ENCODE peak calls at places on chromosome 2, in five cellular contexts. One of them, this sample, is unnamed.

GRCh38 chr2:146451972-146452371 is 1392.9 kb upstream of the ACVR2A start:
- DNase-seq in GM13977: no peak
- DNase-seq in lower lobe of right lung: no peak
- DNase-seq in foreskin fibroblast: no peak
- DNase-seq in GM06990: peak; percentile 19
- DNase-seq in this sample: no peak

GRCh38 chr2:10961490-10961875 is 49.7 kb downstream of the KCNF1 start:
- DNase-seq in foreskin fibroblast: no peak
- DNase-seq in GM13977: no peak
- DNase-seq in GM06990: no peak
- DNase-seq in lower lobe of right lung: no peak
- DNase-seq in this sample: no peak

GRCh38 chr2:42513252-42513918 is 19.6 kb upstream of the KCNG3 start:
- DNase-seq in GM13977: no peak
- DNase-seq in lower lobe of right lung: no peak
- DNase-seq in foreskin fibroblast: peak; percentile 64
- DNase-seq in GM06990: no peak
- DNase-seq in this sample: peak; percentile 81

GRCh38 chr2:43073373-43073772 is 153.0 kb downstream of the ZFP36L2 start:
- DNase-seq in GM13977: no peak
- DNase-seq in GM06990: no peak
- DNase-seq in foreskin fibroblast: peak; percentile 78
- DNase-seq in lower lobe of right lung: no peak
- DNase-seq in this sample: peak; percentile 82

GRCh38 chr2:157329524-157329923 is 3.9 kb upstream of the ERMN start:
- DNase-seq in GM06990: no peak
- DNase-seq in lower lobe of right lung: no peak
- DNase-seq in foreskin fibroblast: no peak
- DNase-seq in GM13977: no peak
- DNase-seq in this sample: no peak

GRCh38 chr2:169485650-169486138 is 6.4 kb downstream of the BBS5 start:
- DNase-seq in foreskin fibroblast: no peak
- DNase-seq in lower lobe of right lung: no peak
- DNase-seq in GM13977: no peak
- DNase-seq in GM06990: no peak
- DNase-seq in this sample: no peak

GRCh38 chr2:181483221-181483620 is 26.0 kb downstream of the ITGA4 start:
- DNase-seq in foreskin fibroblast: no peak
- DNase-seq in lower lobe of right lung: no peak
- DNase-seq in GM13977: no peak
- DNase-seq in GM06990: no peak
- DNase-seq in this sample: no peak

GRCh38 chr2:134623796-134624195 is 95.0 kb downstream of the TMEM163 start:
- DNase-seq in GM06990: peak; percentile 62
- DNase-seq in GM13977: peak; percentile 40
- DNase-seq in foreskin fibroblast: no peak
- DNase-seq in lower lobe of right lung: no peak
- DNase-seq in this sample: no peak

GRCh38 chr2:32422133-32422532 is 65.3 kb downstream of the BIRC6 start:
- DNase-seq in GM13977: no peak
- DNase-seq in lower lobe of right lung: no peak
- DNase-seq in GM06990: no peak
- DNase-seq in foreskin fibroblast: no peak
- DNase-seq in this sample: no peak

GRCh38 chr2:50782543-50782942 is 249.4 kb downstream of the NRXN1 start:
- DNase-seq in GM13977: no peak
- DNase-seq in lower lobe of right lung: no peak
- DNase-seq in GM06990: no peak
- DNase-seq in foreskin fibroblast: no peak
- DNase-seq in this sample: peak; percentile 4

GRCh38 chr2:119864318-119864717 is 104.6 kb downstream of the PTPN4 start:
- DNase-seq in foreskin fibroblast: peak; percentile 7
- DNase-seq in GM06990: no peak
- DNase-seq in lower lobe of right lung: no peak
- DNase-seq in GM13977: no peak
- DNase-seq in this sample: no peak

GRCh38 chr2:69692424-69692823 is 48.9 kb upstream of the AAK1 start:
- DNase-seq in foreskin fibroblast: peak; percentile 70
- DNase-seq in GM06990: no peak
- DNase-seq in lower lobe of right lung: no peak
- DNase-seq in GM13977: no peak
- DNase-seq in this sample: peak; percentile 71

GRCh38 chr2:231334179-231334930 is 61.2 kb upstream of the B3GNT7 start:
- DNase-seq in lower lobe of right lung: peak; percentile 64
- DNase-seq in GM13977: no peak
- DNase-seq in foreskin fibroblast: no peak
- DNase-seq in GM06990: no peak
- DNase-seq in this sample: no peak

GRCh38 chr2:177165731-177166711 is 46.6 kb upstream of the HNRNPA3 start:
- DNase-seq in foreskin fibroblast: peak; percentile 59
- DNase-seq in GM13977: peak; percentile 42
- DNase-seq in GM06990: peak; percentile 55
- DNase-seq in lower lobe of right lung: no peak
- DNase-seq in this sample: peak; percentile 43

GRCh38 chr2:177229448-177230242 is 17.1 kb downstream of the HNRNPA3 start:
- DNase-seq in lower lobe of right lung: no peak
- DNase-seq in foreskin fibroblast: no peak
- DNase-seq in GM06990: no peak
- DNase-seq in GM13977: no peak
- DNase-seq in this sample: no peak

GRCh38 chr2:137802038-137802437 is 162.2 kb upstream of the HNMT start:
- DNase-seq in foreskin fibroblast: no peak
- DNase-seq in GM13977: no peak
- DNase-seq in GM06990: no peak
- DNase-seq in lower lobe of right lung: no peak
- DNase-seq in this sample: no peak

GRCh38 chr2:102114851-102115497 is 27.6 kb upstream of the IL1R1 start:
- DNase-seq in foreskin fibroblast: no peak
- DNase-seq in GM06990: no peak
- DNase-seq in GM13977: no peak
- DNase-seq in lower lobe of right lung: no peak
- DNase-seq in this sample: peak; percentile 82

GRCh38 chr2:85390941-85391669 is 19.1 kb downstream of the CAPG start:
- DNase-seq in foreskin fibroblast: peak; percentile 67
- DNase-seq in GM13977: peak; percentile 68
- DNase-seq in GM06990: peak; percentile 60
- DNase-seq in lower lobe of right lung: peak; percentile 73
- DNase-seq in this sample: peak; percentile 62

GRCh38 chr2:128701443-128701842 is 382.8 kb upstream of the HS6ST1 start:
- DNase-seq in GM13977: no peak
- DNase-seq in lower lobe of right lung: no peak
- DNase-seq in GM06990: no peak
- DNase-seq in foreskin fibroblast: no peak
- DNase-seq in this sample: no peak

GRCh38 chr2:233462202-233462785 is 104.3 kb downstream of the USP40 start:
- DNase-seq in foreskin fibroblast: no peak
- DNase-seq in GM06990: no peak
- DNase-seq in lower lobe of right lung: peak; percentile 44
- DNase-seq in GM13977: no peak
- DNase-seq in this sample: no peak

GRCh38 chr2:200839513-200839912 is 24.9 kb downstream of the CLK1 start:
- DNase-seq in GM13977: no peak
- DNase-seq in GM06990: no peak
- DNase-seq in foreskin fibroblast: no peak
- DNase-seq in lower lobe of right lung: no peak
- DNase-seq in this sample: no peak

DNA sequence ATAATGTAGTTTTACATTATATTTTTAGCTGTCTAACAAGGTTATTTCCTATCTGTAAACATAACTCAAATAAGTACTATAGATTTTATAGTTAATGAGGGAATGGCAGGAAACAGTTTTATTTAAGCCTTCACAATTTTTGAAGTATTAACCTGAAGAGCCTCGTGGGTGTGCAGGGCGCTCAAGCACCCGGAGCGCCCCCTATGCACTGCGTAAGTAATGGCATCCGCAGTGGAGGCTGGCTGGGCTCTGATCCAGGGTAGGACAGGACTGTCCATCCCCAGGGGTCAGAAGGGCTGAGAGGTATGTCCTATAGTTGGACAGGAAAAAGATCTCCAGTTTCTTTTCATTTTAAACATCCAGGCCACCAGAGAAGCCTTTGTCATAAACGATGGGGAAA is 8.2 kb upstream of the GBX2 start:
- DNase-seq in foreskin fibroblast: peak; percentile 47
- DNase-seq in GM13977: peak; percentile 71
- DNase-seq in lower lobe of right lung: no peak
- DNase-seq in GM06990: no peak
- DNase-seq in this sample: peak; percentile 59
- TF ChIP-seq CTCF in foreskin fibroblast: peak; percentile 40
- TF ChIP-seq CTCF in GM13977: peak; percentile 57
- TF ChIP-seq CTCF in lower lobe of right lung: peak; percentile 45
- TF ChIP-seq CTCF in GM06990: peak; percentile 59
- TF ChIP-seq CTCF in this sample: peak; percentile 76

GRCh38 chr2:220531216-220531615 is 903.8 kb downstream of the SLC4A3 start:
- DNase-seq in foreskin fibroblast: no peak
- DNase-seq in GM06990: no peak
- DNase-seq in GM13977: no peak
- DNase-seq in lower lobe of right lung: no peak
- DNase-seq in this sample: no peak

GRCh38 chr2:220539481-220539880 is 912.1 kb downstream of the SLC4A3 start:
- DNase-seq in lower lobe of right lung: no peak
- DNase-seq in GM06990: no peak
- DNase-seq in GM13977: no peak
- DNase-seq in foreskin fibroblast: no peak
- DNase-seq in this sample: no peak

GRCh38 chr2:220528180-220528579 is 900.8 kb downstream of the SLC4A3 start:
- DNase-seq in GM06990: no peak
- DNase-seq in foreskin fibroblast: peak; percentile 56
- DNase-seq in GM13977: no peak
- DNase-seq in lower lobe of right lung: no peak
- DNase-seq in this sample: peak; percentile 65

DNA sequence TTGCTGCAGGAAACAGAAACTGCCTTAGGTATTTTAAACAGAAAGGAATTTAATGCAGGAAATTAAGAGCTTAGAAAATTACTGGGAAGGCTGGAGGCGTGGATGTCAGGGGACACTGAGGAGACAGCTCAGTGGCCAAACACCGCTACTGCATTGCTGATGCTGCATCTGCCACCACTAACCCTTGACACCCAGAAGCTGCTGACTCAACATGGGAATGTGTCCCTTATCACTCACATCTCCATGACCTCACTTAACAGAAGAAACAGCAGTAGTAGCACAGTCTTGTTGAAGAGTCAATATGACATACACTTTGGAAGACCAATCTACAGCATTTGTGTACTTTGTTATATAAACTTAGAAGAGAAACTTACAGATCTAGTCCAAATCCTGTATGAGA is 906.1 kb downstream of the SLC4A3 start:
- DNase-seq in foreskin fibroblast: peak; percentile 60
- DNase-seq in GM13977: peak; percentile 14
- DNase-seq in GM06990: no peak
- DNase-seq in lower lobe of right lung: no peak
- DNase-seq in this sample: peak; percentile 65
- TF ChIP-seq CTCF in foreskin fibroblast: peak; percentile 37
- TF ChIP-seq CTCF in GM13977: no peak
- TF ChIP-seq CTCF in GM06990: peak; percentile 31
- TF ChIP-seq CTCF in lower lobe of right lung: no peak
- TF ChIP-seq CTCF in this sample: peak; percentile 67

GRCh38 chr2:239597216-239597615 is 196.4 kb upstream of the HDAC4 start:
- DNase-seq in foreskin fibroblast: no peak
- DNase-seq in GM06990: no peak
- DNase-seq in GM13977: no peak
- DNase-seq in lower lobe of right lung: peak; percentile 28
- DNase-seq in this sample: no peak

GRCh38 chr2:239594772-239595608 is 194.2 kb upstream of the HDAC4 start:
- DNase-seq in foreskin fibroblast: no peak
- DNase-seq in lower lobe of right lung: peak; percentile 26
- DNase-seq in GM06990: no peak
- DNase-seq in GM13977: no peak
- DNase-seq in this sample: no peak

GRCh38 chr2:239596792-239597191 is 196.0 kb upstream of the HDAC4 start:
- DNase-seq in GM13977: no peak
- DNase-seq in foreskin fibroblast: no peak
- DNase-seq in lower lobe of right lung: peak; percentile 10
- DNase-seq in GM06990: no peak
- DNase-seq in this sample: no peak

GRCh38 chr2:239596298-239596697 is 195.5 kb upstream of the HDAC4 start:
- DNase-seq in GM06990: no peak
- DNase-seq in foreskin fibroblast: no peak
- DNase-seq in lower lobe of right lung: no peak
- DNase-seq in GM13977: no peak
- DNase-seq in this sample: no peak

GRCh38 chr2:239595711-239596110 is 194.9 kb upstream of the HDAC4 start:
- DNase-seq in GM06990: no peak
- DNase-seq in GM13977: no peak
- DNase-seq in lower lobe of right lung: peak; percentile 7
- DNase-seq in foreskin fibroblast: no peak
- DNase-seq in this sample: no peak
- TF ChIP-seq CTCF in GM06990: no peak
- TF ChIP-seq CTCF in GM13977: no peak
- TF ChIP-seq CTCF in lower lobe of right lung: no peak
- TF ChIP-seq CTCF in foreskin fibroblast: no peak
- TF ChIP-seq CTCF in this sample: no peak

GRCh38 chr2:15191801-15192200 is 369.3 kb downstream of the NBAS start:
- DNase-seq in GM06990: no peak
- DNase-seq in lower lobe of right lung: no peak
- DNase-seq in GM13977: no peak
- DNase-seq in foreskin fibroblast: no peak
- DNase-seq in this sample: no peak

GRCh38 chr2:15184491-15184890 is 376.6 kb downstream of the NBAS start:
- DNase-seq in foreskin fibroblast: no peak
- DNase-seq in GM06990: no peak
- DNase-seq in GM13977: no peak
- DNase-seq in lower lobe of right lung: no peak
- DNase-seq in this sample: no peak

GRCh38 chr2:15186118-15186517 is 375.0 kb downstream of the NBAS start:
- DNase-seq in GM13977: no peak
- DNase-seq in lower lobe of right lung: no peak
- DNase-seq in foreskin fibroblast: no peak
- DNase-seq in GM06990: no peak
- DNase-seq in this sample: no peak

DNA sequence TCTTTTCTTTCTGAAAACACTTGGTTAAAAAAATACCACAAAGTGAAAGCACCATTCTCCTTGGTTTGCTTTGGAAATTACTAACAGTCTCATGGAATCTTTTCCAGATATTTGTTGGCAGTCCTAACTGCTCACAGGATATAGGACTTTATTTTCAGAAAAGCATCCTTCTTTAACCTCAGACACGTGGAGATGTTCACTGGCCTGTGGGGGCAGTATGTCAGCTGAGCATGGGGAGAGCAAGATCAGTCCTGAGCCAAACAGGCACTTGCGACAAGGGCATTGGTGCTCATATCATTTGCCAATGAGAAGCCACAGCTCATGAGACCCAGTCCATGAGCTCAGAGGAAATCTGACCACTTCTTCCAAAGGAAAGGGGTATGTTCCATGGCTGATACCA is 371.9 kb downstream of the NBAS start:
- DNase-seq in GM06990: no peak
- DNase-seq in foreskin fibroblast: no peak
- DNase-seq in lower lobe of right lung: no peak
- DNase-seq in GM13977: no peak
- DNase-seq in this sample: no peak
- TF ChIP-seq CTCF in GM06990: no peak
- TF ChIP-seq CTCF in foreskin fibroblast: no peak
- TF ChIP-seq CTCF in lower lobe of right lung: no peak
- TF ChIP-seq CTCF in GM13977: peak; percentile 0
- TF ChIP-seq CTCF in this sample: no peak

This sample was measured in choroid plexus epithelial cell.